ENCODE peak calls at places on chromosome 2, in seven cellular contexts. One of them, this sample, is unnamed.

GRCh38 chr2:8023241-8023640 is 658.6 kb upstream of the ID2 start:
- DNase-seq in Right ventricle myocardium superior: no peak
- DNase-seq in iris pigment epithelial cell: no peak
- DNase-seq in HFF-Myc: no peak
- DNase-seq in non-pigmented ciliary epithelial cell: no peak
- DNase-seq in iPS DF 19.7: no peak
- DNase-seq in mammary epithelial cell: no peak
- DNase-seq in this sample: no peak

GRCh38 chr2:52220393-52220792 is 1188.5 kb upstream of the NRXN1 start:
- DNase-seq in Right ventricle myocardium superior: no peak
- DNase-seq in iris pigment epithelial cell: no peak
- DNase-seq in HFF-Myc: no peak
- DNase-seq in non-pigmented ciliary epithelial cell: no peak
- DNase-seq in iPS DF 19.7: no peak
- DNase-seq in mammary epithelial cell: no peak
- DNase-seq in this sample: no peak

GRCh38 chr2:158202151-158202778 is 100.6 kb downstream of the UPP2 start:
- DNase-seq in Right ventricle myocardium superior: no peak
- DNase-seq in iris pigment epithelial cell: peak; percentile 54
- DNase-seq in HFF-Myc: no peak
- DNase-seq in non-pigmented ciliary epithelial cell: no peak
- DNase-seq in iPS DF 19.7: no peak
- DNase-seq in mammary epithelial cell: peak; percentile 54
- DNase-seq in this sample: peak; percentile 71

GRCh38 chr2:99598435-99598834 is 108.6 kb upstream of the REV1 start:
- DNase-seq in Right ventricle myocardium superior: no peak
- DNase-seq in iris pigment epithelial cell: no peak
- DNase-seq in HFF-Myc: no peak
- DNase-seq in non-pigmented ciliary epithelial cell: no peak
- DNase-seq in iPS DF 19.7: peak; percentile 56
- DNase-seq in mammary epithelial cell: no peak
- DNase-seq in this sample: no peak

GRCh38 chr2:29074401-29074800 is at the start of gene PCARE:
- DNase-seq in Right ventricle myocardium superior: no peak
- DNase-seq in iris pigment epithelial cell: no peak
- DNase-seq in HFF-Myc: no peak
- DNase-seq in non-pigmented ciliary epithelial cell: no peak
- DNase-seq in iPS DF 19.7: no peak
- DNase-seq in mammary epithelial cell: no peak
- DNase-seq in this sample: no peak

GRCh38 chr2:48445091-48445725 is 84.7 kb upstream of the STON1 start:
- DNase-seq in Right ventricle myocardium superior: no peak
- DNase-seq in iris pigment epithelial cell: no peak
- DNase-seq in HFF-Myc: no peak
- DNase-seq in non-pigmented ciliary epithelial cell: no peak
- DNase-seq in iPS DF 19.7: no peak
- DNase-seq in mammary epithelial cell: peak; percentile 45
- DNase-seq in this sample: peak; percentile 62

GRCh38 chr2:64455545-64455944 is 1.6 kb downstream of the LGALSL start:
- DNase-seq in Right ventricle myocardium superior: no peak
- DNase-seq in iris pigment epithelial cell: no peak
- DNase-seq in HFF-Myc: no peak
- DNase-seq in non-pigmented ciliary epithelial cell: no peak
- DNase-seq in iPS DF 19.7: no peak
- DNase-seq in mammary epithelial cell: peak; percentile 24
- DNase-seq in this sample: no peak

GRCh38 chr2:73006969-73007710 is 64.4 kb downstream of the SFXN5 start:
- DNase-seq in Right ventricle myocardium superior: no peak
- DNase-seq in iris pigment epithelial cell: no peak
- DNase-seq in HFF-Myc: no peak
- DNase-seq in non-pigmented ciliary epithelial cell: no peak
- DNase-seq in iPS DF 19.7: no peak
- DNase-seq in mammary epithelial cell: no peak
- DNase-seq in this sample: no peak

This sample was measured in bronchial epithelial cell.